ENCODE peak calls at places on chromosomes 6 and 20, in nine cellular contexts. C is endothelial cell of umbilical vein, A is transverse colon, Y is stomach, V is HCT116, W is sigmoid colon, K is breast epithelium, S is SK-N-SH, N is GM23338. R is an unnamed sample.
A peak's percentile ranks its signal among the peaks of the same experiment; 100 is the strongest.

GRCh38 chr6:4545929-4546328 is 230.3 kb upstream of the CDYL start:
- DNase-seq in C (no peak), A (no peak), Y (no peak), V (no peak), W (no peak), K (no peak), S (no peak), N (no peak), R (no peak)

GRCh38 chr6:139881251-139881650 is 506.8 kb upstream of the CITED2 start:
- DNase-seq in C (no peak), A (no peak), Y (no peak), V (no peak), W (no peak), K (no peak), S (no peak), N (no peak), R (no peak)

GRCh38 chr20:37397076-37397953 is 51.4 kb downstream of the SRC start:
- DNase-seq in C (no peak), A (no peak), Y (no peak), V (no peak), W (no peak), K (no peak), S (no peak), N (peak; percentile 52), R (no peak)

GRCh38 chr20:23823621-23824324 is 2.8 kb downstream of the CST2 start:
- DNase-seq in C (no peak), A (no peak), Y (no peak), V (no peak), W (no peak), K (no peak), S (no peak), N (no peak), R (no peak)

GRCh38 chr6:47352169-47352568 is 42.5 kb upstream of the TNFRSF21 start:
- DNase-seq in C (peak; percentile 33), A (no peak), Y (no peak), V (no peak), W (no peak), K (no peak), S (peak; percentile 4), N (peak; percentile 53), R (no peak)

GRCh38 chr20:5214826-5215225 is 88.0 kb downstream of the CDS2 start:
- DNase-seq in C (no peak), A (no peak), Y (no peak), V (no peak), W (no peak), K (no peak), S (no peak), N (peak; percentile 35), R (no peak)

GRCh38 chr6:88165877-88166492 is at the start of gene CNR1:
- DNase-seq in C (peak; percentile 24), A (peak; percentile 84), Y (peak; percentile 52), V (no peak), W (peak; percentile 89), K (no peak), S (peak; percentile 83), N (peak; percentile 75), R (peak; percentile 37)

GRCh38 chr20:60271597-60271996 is 313.4 kb downstream of the CDH26 start:
- DNase-seq in C (no peak), A (no peak), Y (no peak), V (no peak), W (no peak), K (no peak), S (peak; percentile 39), N (peak; percentile 40), R (no peak)

GRCh38 chr20:47929368-47930115 is 144.3 kb upstream of the SULF2 start:
- DNase-seq in C (peak; percentile 12), A (no peak), Y (no peak), V (peak; percentile 41), W (no peak), K (no peak), S (no peak), N (no peak), R (no peak)

GRCh38 chr6:25173951-25174474 is 105.2 kb upstream of the CARMIL1 start:
- DNase-seq in C (peak; percentile 93), A (no peak), Y (no peak), V (peak; percentile 70), W (no peak), K (no peak), S (no peak), N (no peak), R (no peak)

DNA sequence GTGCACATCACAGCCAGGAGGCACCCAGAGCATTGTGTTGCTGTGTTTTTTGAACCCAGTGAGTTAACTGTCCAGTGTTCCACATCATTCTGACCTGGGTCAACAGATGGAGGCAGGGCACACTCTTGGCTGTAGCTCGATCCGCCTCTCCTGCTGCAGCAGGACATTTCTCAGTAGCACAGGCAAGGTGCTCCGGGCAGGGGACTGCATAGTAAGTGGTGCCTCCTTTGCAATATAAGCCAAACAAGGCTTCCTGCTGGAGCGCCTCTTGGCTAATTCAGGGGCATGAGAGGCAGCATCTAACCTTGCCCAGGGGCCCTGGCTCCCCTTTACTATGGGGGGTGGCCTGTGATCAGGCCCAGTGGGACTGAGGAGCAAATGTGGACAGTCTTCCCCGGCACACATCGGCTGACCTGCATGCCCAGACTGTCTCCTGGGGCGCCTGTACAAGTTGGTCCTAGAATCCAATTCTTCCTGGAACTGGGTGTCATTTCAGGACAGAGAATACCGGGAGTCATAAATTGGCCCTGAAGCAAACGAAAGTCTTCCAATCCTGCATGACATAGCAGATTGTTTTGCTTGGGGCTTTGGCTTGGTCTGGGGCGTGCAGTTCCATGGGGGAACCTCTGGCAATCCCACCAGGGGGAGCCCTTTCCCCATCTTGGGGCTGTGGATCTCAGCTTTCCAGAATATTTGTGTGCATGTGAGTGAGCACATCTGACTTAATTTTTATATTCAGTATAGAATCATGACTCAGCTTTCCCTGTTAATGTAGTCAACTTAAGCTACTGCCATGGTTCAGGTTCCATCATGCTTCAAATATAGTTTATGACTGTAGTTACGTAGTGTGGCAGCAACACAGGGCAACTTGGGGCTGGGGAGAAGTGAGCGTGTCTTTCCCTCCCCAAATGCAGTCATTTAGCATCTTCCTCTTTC is 56.0 kb upstream of the DDR1 start:
- DNase-seq in C (peak; percentile 92), A (peak; percentile 94), Y (peak; percentile 90), V (no peak), W (peak; percentile 96), K (peak; percentile 93), S (peak; percentile 80), N (peak; percentile 87), R (peak; percentile 93)
- H3K4me3 ChIP-seq in C (no peak overlapping the region), A (peak overlapping the region; percentile 8), Y (peak overlapping the region; percentile 12), V (no peak overlapping the region), W (peak overlapping the region; percentile 1), K (no peak overlapping the region), S (no peak overlapping the region), N (no peak overlapping the region), R (no peak overlapping the region)

GRCh38 chr6:98764378-98764911 is 69.9 kb upstream of the POU3F2 start:
- DNase-seq in C (peak; percentile 5), A (no peak), Y (no peak), V (no peak), W (no peak), K (no peak), S (no peak), N (no peak), R (no peak)

DNA sequence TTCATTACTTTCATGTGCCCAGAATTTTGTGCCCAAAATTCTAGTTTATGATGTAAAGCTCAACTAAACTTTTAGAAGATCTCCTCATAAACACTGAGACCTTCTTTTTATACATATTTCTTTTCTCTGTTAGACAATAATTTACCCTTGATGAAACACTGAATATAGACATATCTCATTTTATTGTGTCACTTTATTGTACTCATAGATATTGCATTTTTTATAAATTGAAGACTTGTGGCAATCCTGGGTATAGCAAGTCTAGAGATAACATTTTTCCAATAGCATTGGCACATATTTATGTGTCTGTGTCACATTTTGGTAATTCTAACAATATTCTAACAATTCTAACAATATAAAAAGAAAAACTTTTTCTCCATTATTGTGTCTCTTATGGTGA is 74.9 kb upstream of the POU3F2 start:
- DNase-seq in C (no peak), A (no peak), Y (no peak), V (no peak), W (no peak), K (no peak), S (no peak), N (no peak), R (no peak)
- TF ChIP-seq CTCF in C (no peak), A (no peak), Y (no peak), V (no peak), W (no peak), K (no peak), S (peak; percentile 31), N (peak; percentile 18), R (no peak)

DNA sequence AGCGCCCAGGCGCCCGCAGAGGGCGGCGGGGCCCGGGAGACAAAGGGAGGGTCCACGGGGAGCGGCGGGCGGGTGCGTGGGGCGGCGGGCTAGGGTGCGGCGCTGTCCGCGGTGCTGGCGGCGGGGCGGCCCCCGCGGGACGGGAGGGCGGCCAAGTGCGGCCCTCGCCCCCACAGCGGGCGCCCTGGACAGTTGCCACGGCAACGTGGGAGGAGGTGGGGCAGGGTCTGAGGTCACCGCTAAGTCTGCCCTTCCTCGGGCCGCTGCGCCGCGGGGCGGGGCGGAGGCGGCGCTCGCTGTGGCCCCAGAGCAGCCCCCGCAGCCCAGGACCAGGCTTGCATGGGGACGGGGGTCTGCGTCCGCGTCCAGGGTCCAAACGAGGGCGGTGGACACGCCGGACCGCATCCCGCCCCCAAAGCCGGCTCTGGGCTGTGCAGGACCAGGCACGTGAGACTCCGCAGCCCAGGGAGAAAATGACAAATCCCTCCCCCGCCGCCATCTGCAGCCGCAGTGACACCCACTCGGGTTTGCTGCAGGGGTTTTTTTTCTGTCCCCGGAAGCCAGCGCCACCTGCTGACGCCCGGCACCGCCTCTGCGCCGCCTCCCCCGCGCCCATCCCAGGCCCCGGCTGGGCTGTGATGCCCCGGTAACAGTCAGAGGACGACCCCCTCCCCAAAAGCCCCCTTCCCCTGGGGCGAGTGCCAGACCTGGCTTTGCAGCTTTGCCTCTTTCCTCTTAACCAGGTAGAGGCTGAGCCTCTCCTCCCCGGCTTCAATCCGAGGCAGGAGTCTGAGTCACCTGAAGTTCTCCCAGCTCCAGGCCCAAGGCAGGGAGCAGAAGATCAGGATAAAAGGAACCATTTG is 36.8 kb downstream of the YTHDF1 start:
- DNase-seq in C (no peak), A (peak; percentile 33), Y (peak; percentile 36), V (peak; percentile 18), W (no peak), K (no peak), S (peak; percentile 82), N (peak; percentile 53), R (no peak)
- TF ChIP-seq POLR2AphosphoS5 in C (no peak), A (no peak), Y (no peak), V (no peak), W (no peak), K (no peak), S (no peak), N (no peak), R (no peak)

GRCh38 chr6:113650610-113650979 is 206.6 kb upstream of the MARCKS start:
- DNase-seq in C (no peak), A (no peak), Y (no peak), V (no peak), W (no peak), K (no peak), S (no peak), N (no peak), R (no peak)

GRCh38 chr6:113651120-113651519 is 206.0 kb upstream of the MARCKS start:
- DNase-seq in C (no peak), A (peak; percentile 33), Y (no peak), V (no peak), W (no peak), K (no peak), S (peak; percentile 16), N (no peak), R (no peak)

GRCh38 chr6:113649916-113650609 is 207.1 kb upstream of the MARCKS start:
- DNase-seq in C (no peak), A (no peak), Y (no peak), V (no peak), W (no peak), K (no peak), S (no peak), N (no peak), R (no peak)

GRCh38 chr6:113648698-113649097 is 208.4 kb upstream of the MARCKS start:
- DNase-seq in C (no peak), A (no peak), Y (no peak), V (no peak), W (no peak), K (no peak), S (peak; percentile 15), N (no peak), R (no peak)

GRCh38 chr6:113649276-113649675 is 207.9 kb upstream of the MARCKS start:
- DNase-seq in C (no peak), A (no peak), Y (no peak), V (no peak), W (no peak), K (peak; percentile 58), S (no peak), N (no peak), R (peak; percentile 79)
- H3K4me3 ChIP-seq in C (no peak overlapping the region), A (no peak overlapping the region), Y (no peak overlapping the region), V (no peak overlapping the region), W (no peak overlapping the region), K (no peak overlapping the region), S (no peak overlapping the region), N (no peak overlapping the region), R (peak overlapping the region; percentile 18)

R was measured in prostate gland.